ENCODE peak calls at places on chromosome 4, in six cellular contexts. One of them, this sample, is unnamed.

GRCh38 chr4:3232871-3233271 is 16.1 kb upstream of the MSANTD1 start:
- DNase-seq in Peyer's patch: no peak
- DNase-seq in cardiac muscle cell: no peak
- DNase-seq in AG04449: no peak
- DNase-seq in foreskin fibroblast: no peak
- DNase-seq in Calu3: no peak
- DNase-seq in this sample: no peak

GRCh38 chr4:6466756-6467381 is 5.5 kb downstream of the PPP2R2C start:
- DNase-seq in Peyer's patch: peak; percentile 11
- DNase-seq in cardiac muscle cell: no peak
- DNase-seq in AG04449: no peak
- DNase-seq in foreskin fibroblast: no peak
- DNase-seq in Calu3: no peak
- DNase-seq in this sample: no peak

GRCh38 chr4:6963139-6963611 is 53.5 kb downstream of the TBC1D14 start:
- DNase-seq in Peyer's patch: peak; percentile 57
- DNase-seq in cardiac muscle cell: no peak
- DNase-seq in AG04449: no peak
- DNase-seq in foreskin fibroblast: peak; percentile 31
- DNase-seq in Calu3: no peak
- DNase-seq in this sample: no peak

GRCh38 chr4:3371581-3372001 is 70.2 kb upstream of the HGFAC start:
- DNase-seq in Peyer's patch: no peak
- DNase-seq in cardiac muscle cell: peak; percentile 35
- DNase-seq in AG04449: no peak
- DNase-seq in foreskin fibroblast: no peak
- DNase-seq in Calu3: no peak
- DNase-seq in this sample: no peak

GRCh38 chr4:183658362-183659028 is 490 bp downstream of the RWDD4 start:
- DNase-seq in Peyer's patch: peak; percentile 53
- DNase-seq in cardiac muscle cell: peak; percentile 24
- DNase-seq in AG04449: no peak
- DNase-seq in foreskin fibroblast: no peak
- DNase-seq in Calu3: no peak
- DNase-seq in this sample: no peak

GRCh38 chr4:159016527-159017137 is 86.2 kb upstream of the RAPGEF2 start:
- DNase-seq in Peyer's patch: no peak
- DNase-seq in cardiac muscle cell: peak; percentile 55
- DNase-seq in AG04449: no peak
- DNase-seq in foreskin fibroblast: no peak
- DNase-seq in Calu3: no peak
- DNase-seq in this sample: no peak

GRCh38 chr4:42329421-42329820 is 67.9 kb upstream of the SHISA3 start:
- DNase-seq in Peyer's patch: no peak
- DNase-seq in cardiac muscle cell: no peak
- DNase-seq in AG04449: no peak
- DNase-seq in foreskin fibroblast: no peak
- DNase-seq in Calu3: no peak
- DNase-seq in this sample: no peak

GRCh38 chr4:4327652-4328121 is 37.6 kb downstream of the ZBTB49 start:
- DNase-seq in Peyer's patch: peak; percentile 42
- DNase-seq in cardiac muscle cell: peak; percentile 73
- DNase-seq in AG04449: no peak
- DNase-seq in foreskin fibroblast: peak; percentile 12
- DNase-seq in Calu3: no peak
- DNase-seq in this sample: no peak

GRCh38 chr4:184574861-184575260 is 74.4 kb downstream of the CASP3 start:
- DNase-seq in Peyer's patch: no peak
- DNase-seq in cardiac muscle cell: no peak
- DNase-seq in AG04449: no peak
- DNase-seq in foreskin fibroblast: no peak
- DNase-seq in Calu3: no peak
- DNase-seq in this sample: no peak

GRCh38 chr4:89723096-89723495 is 113.9 kb downstream of the SNCA start:
- DNase-seq in Peyer's patch: no peak
- DNase-seq in cardiac muscle cell: no peak
- DNase-seq in AG04449: no peak
- DNase-seq in foreskin fibroblast: no peak
- DNase-seq in Calu3: no peak
- DNase-seq in this sample: no peak

GRCh38 chr4:123430031-123430430 is 33.4 kb downstream of the SPRY1 start:
- DNase-seq in Peyer's patch: no peak
- DNase-seq in cardiac muscle cell: no peak
- DNase-seq in AG04449: no peak
- DNase-seq in foreskin fibroblast: no peak
- DNase-seq in Calu3: no peak
- DNase-seq in this sample: no peak

GRCh38 chr4:186037692-186038658 is 31.0 kb upstream of the TLR3 start:
- DNase-seq in Peyer's patch: peak; percentile 65
- DNase-seq in cardiac muscle cell: peak; percentile 91
- DNase-seq in AG04449: peak; percentile 51
- DNase-seq in foreskin fibroblast: peak; percentile 59
- DNase-seq in Calu3: peak; percentile 39
- DNase-seq in this sample: peak; percentile 63

GRCh38 chr4:20565075-20565721 is 135.1 kb upstream of the PACRGL start:
- DNase-seq in Peyer's patch: no peak
- DNase-seq in cardiac muscle cell: peak; percentile 65
- DNase-seq in AG04449: no peak
- DNase-seq in foreskin fibroblast: no peak
- DNase-seq in Calu3: no peak
- DNase-seq in this sample: no peak

DNA sequence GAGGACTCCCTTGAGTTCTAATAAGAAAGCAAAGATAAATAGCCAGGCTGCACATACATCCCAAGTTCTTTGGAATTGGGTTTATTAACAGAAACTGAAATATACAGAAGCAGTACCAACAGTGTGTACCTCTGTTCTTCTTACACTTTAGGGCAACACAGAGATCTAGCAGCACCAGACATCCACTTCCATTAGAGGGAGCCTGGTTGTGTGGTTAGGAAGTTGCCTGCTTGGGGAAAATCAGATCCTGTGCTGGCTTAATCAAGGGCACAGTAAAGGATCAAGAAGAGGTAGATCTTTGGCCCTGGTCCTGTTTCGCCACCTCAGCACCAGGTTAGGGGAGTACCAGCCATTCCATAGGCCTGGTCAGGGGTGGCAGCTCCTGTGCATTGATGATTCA is 231.1 kb upstream of the ARHGAP24 start:
- DNase-seq in Peyer's patch: no peak
- DNase-seq in cardiac muscle cell: peak; percentile 8
- DNase-seq in AG04449: no peak
- DNase-seq in foreskin fibroblast: no peak
- DNase-seq in Calu3: no peak
- DNase-seq in this sample: no peak
- TF ChIP-seq CTCF in Peyer's patch: no peak
- TF ChIP-seq CTCF in cardiac muscle cell: no peak
- TF ChIP-seq CTCF in AG04449: no peak
- TF ChIP-seq CTCF in foreskin fibroblast: peak; percentile 8
- TF ChIP-seq CTCF in Calu3: no peak
- TF ChIP-seq CTCF in this sample: peak; percentile 18

DNA sequence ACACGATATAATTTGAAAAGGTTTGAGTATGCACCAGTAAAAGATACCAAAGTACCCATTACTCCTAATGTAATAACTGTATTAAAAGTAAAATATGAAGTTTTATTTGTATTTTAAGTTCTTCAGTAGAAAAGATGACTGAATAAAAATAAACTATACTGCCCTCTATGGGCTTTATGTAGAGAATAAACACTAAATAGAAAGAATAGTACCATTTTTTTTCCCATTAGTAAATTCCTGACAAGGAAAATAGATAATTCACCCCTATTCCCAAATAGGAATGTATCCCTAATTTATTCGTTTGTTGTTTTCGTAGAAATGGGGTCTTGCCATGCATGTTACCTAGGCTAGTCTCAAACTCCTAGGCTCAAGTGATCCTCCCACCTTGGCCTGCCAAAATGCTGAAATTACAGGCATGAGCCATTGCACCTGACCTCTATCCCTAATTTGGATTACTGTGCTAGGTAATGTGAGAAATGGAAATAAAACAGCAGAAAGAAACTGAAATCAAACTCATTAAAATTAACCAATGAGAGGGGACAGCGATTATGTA is 73.6 kb upstream of the COX18 start:
- DNase-seq in Peyer's patch: no peak
- DNase-seq in cardiac muscle cell: peak; percentile 4
- DNase-seq in AG04449: no peak
- DNase-seq in foreskin fibroblast: no peak
- DNase-seq in Calu3: no peak
- DNase-seq in this sample: no peak
- TF ChIP-seq CTCF in Peyer's patch: no peak
- TF ChIP-seq CTCF in cardiac muscle cell: peak; percentile 27
- TF ChIP-seq CTCF in AG04449: no peak
- TF ChIP-seq CTCF in foreskin fibroblast: no peak
- TF ChIP-seq CTCF in Calu3: no peak
- TF ChIP-seq CTCF in this sample: peak; percentile 16

DNA sequence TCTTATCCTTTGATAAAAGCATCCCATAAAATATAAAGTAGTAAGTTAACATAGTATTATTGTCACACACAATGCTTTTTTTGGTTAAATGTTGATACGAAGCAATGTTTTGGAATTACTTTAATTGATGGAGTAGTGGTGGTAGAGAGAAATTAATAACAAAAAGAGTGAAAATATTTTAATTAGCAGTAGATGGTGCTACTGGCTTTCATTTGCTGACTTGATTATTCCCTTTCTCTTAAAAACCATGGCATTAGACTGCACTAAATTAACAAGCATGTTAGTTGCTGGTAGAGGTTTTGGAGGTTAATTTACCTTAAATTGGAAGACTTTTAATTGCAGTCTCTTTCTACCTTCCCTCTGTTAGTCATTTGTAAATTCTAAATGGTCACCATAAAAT is 8.9 kb upstream of the DCK start:
- DNase-seq in Peyer's patch: no peak
- DNase-seq in cardiac muscle cell: no peak
- DNase-seq in AG04449: no peak
- DNase-seq in foreskin fibroblast: no peak
- DNase-seq in Calu3: no peak
- DNase-seq in this sample: no peak
- TF ChIP-seq CTCF in Peyer's patch: no peak
- TF ChIP-seq CTCF in cardiac muscle cell: no peak
- TF ChIP-seq CTCF in AG04449: no peak
- TF ChIP-seq CTCF in foreskin fibroblast: no peak
- TF ChIP-seq CTCF in Calu3: no peak
- TF ChIP-seq CTCF in this sample: no peak

GRCh38 chr4:46933686-46934085 is 24.6 kb upstream of the COX7B2 start:
- DNase-seq in Peyer's patch: no peak
- DNase-seq in cardiac muscle cell: no peak
- DNase-seq in AG04449: no peak
- DNase-seq in foreskin fibroblast: no peak
- DNase-seq in Calu3: no peak
- DNase-seq in this sample: no peak

GRCh38 chr4:46927201-46927600 is 18.2 kb upstream of the COX7B2 start:
- DNase-seq in Peyer's patch: no peak
- DNase-seq in cardiac muscle cell: no peak
- DNase-seq in AG04449: no peak
- DNase-seq in foreskin fibroblast: no peak
- DNase-seq in Calu3: no peak
- DNase-seq in this sample: no peak

GRCh38 chr4:46930866-46931265 is 21.8 kb upstream of the COX7B2 start:
- DNase-seq in Peyer's patch: no peak
- DNase-seq in cardiac muscle cell: no peak
- DNase-seq in AG04449: no peak
- DNase-seq in foreskin fibroblast: no peak
- DNase-seq in Calu3: no peak
- DNase-seq in this sample: no peak

GRCh38 chr4:46934731-46935130 is 25.7 kb upstream of the COX7B2 start:
- DNase-seq in Peyer's patch: peak; percentile 64
- DNase-seq in cardiac muscle cell: no peak
- DNase-seq in AG04449: no peak
- DNase-seq in foreskin fibroblast: no peak
- DNase-seq in Calu3: no peak
- DNase-seq in this sample: no peak

GRCh38 chr4:46931981-46932380 is 22.9 kb upstream of the COX7B2 start:
- DNase-seq in Peyer's patch: peak; percentile 71
- DNase-seq in cardiac muscle cell: peak; percentile 58
- DNase-seq in AG04449: no peak
- DNase-seq in foreskin fibroblast: no peak
- DNase-seq in Calu3: peak; percentile 30
- DNase-seq in this sample: no peak
- TF ChIP-seq CTCF in Peyer's patch: no peak
- TF ChIP-seq CTCF in cardiac muscle cell: peak; percentile 72
- TF ChIP-seq CTCF in AG04449: peak; percentile 71
- TF ChIP-seq CTCF in foreskin fibroblast: peak; percentile 32
- TF ChIP-seq CTCF in Calu3: no peak
- TF ChIP-seq CTCF in this sample: peak; percentile 49